ENCODE peak calls at places on chromosome 14, in five cellular contexts. C, B, R, E and L are unnamed samples.
A peak's percentile ranks its signal among the peaks of the same experiment; 100 is the strongest.

GRCh38 chr14:91315844-91316267 is 71.4 kb upstream of the GPR68 start:
- DNase-seq in C (no peak), B (peak; percentile 93), R (no peak), E (no peak), L (no peak)

GRCh38 chr14:22497671-22498093 is 91.3 kb downstream of the DAD1 start:
- DNase-seq in C (no peak), B (no peak), R (no peak), E (no peak), L (no peak)

GRCh38 chr14:21069388-21070082 is 569 bp upstream of the ARHGEF40 start:
- DNase-seq in C (peak; percentile 89), B (peak; percentile 23), R (peak; percentile 50), E (peak; percentile 59), L (no peak)

GRCh38 chr14:36818794-36819384 is 157.2 kb downstream of the PAX9 start:
- DNase-seq in C (no peak), B (no peak), R (no peak), E (no peak), L (no peak)

GRCh38 chr14:67722293-67722692 is 20.6 kb downstream of the RDH12 start:
- DNase-seq in C (no peak), B (no peak), R (peak; percentile 29), E (no peak), L (no peak)

GRCh38 chr14:36973806-36974442 is 198.5 kb downstream of the SLC25A21 start:
- DNase-seq in C (no peak), B (no peak), R (no peak), E (no peak), L (no peak)

GRCh38 chr14:104401785-104402184 is 177.8 kb upstream of the C14orf180 start:
- DNase-seq in C (no peak), B (no peak), R (no peak), E (no peak), L (no peak)

GRCh38 chr14:96564389-96564788 is 62.2 kb downstream of the PAPOLA start:
- DNase-seq in C (no peak), B (no peak), R (no peak), E (no peak), L (no peak)

GRCh38 chr14:90900712-90901111 is 84.5 kb upstream of the TTC7B start:
- DNase-seq in C (no peak), B (no peak), R (no peak), E (no peak), L (no peak)

GRCh38 chr14:95185452-95186392 is 28.4 kb upstream of the DICER1 start:
- DNase-seq in C (peak; percentile 86), B (peak; percentile 94), R (no peak), E (no peak), L (no peak)

GRCh38 chr14:103509864-103510263 is 12.8 kb downstream of the CKB start:
- DNase-seq in C (peak; percentile 64), B (no peak), R (no peak), E (no peak), L (no peak)

GRCh38 chr14:95313707-95314106 is 6.0 kb downstream of the CLMN start:
- DNase-seq in C (peak; percentile 94), B (peak; percentile 95), R (no peak), E (peak; percentile 78), L (peak; percentile 48)

GRCh38 chr14:71594828-71595227 is 337.4 kb upstream of the RGS6 start:
- DNase-seq in C (no peak), B (peak; percentile 1), R (no peak), E (no peak), L (no peak)

GRCh38 chr14:104321151-104322130 is 183.1 kb downstream of the KIF26A start:
- DNase-seq in C (peak; percentile 82), B (no peak), R (no peak), E (no peak), L (no peak)

GRCh38 chr14:59362533-59362932 is 102.6 kb downstream of the GPR135 start:
- DNase-seq in C (no peak), B (no peak), R (no peak), E (no peak), L (no peak)

GRCh38 chr14:105313381-105314286 is 914 bp upstream of the PACS2 start:
- DNase-seq in C (peak; percentile 92), B (peak; percentile 46), R (no peak), E (no peak), L (no peak)

GRCh38 chr14:51495319-51495718 is 156.4 kb upstream of the FRMD6 start:
- DNase-seq in C (no peak), B (no peak), R (no peak), E (no peak), L (no peak)

GRCh38 chr14:72741836-72742681 is 151.8 kb downstream of the DPF3 start:
- DNase-seq in C (peak; percentile 75), B (no peak), R (no peak), E (no peak), L (no peak)

GRCh38 chr14:103880986-103881926 is 33.9 kb upstream of the PPP1R13B start:
- DNase-seq in C (no peak), B (no peak), R (peak; percentile 45), E (no peak), L (no peak)

GRCh38 chr14:36502558-36503508 is 17.2 kb downstream of the NKX2-1 start:
- DNase-seq in C (no peak), B (no peak), R (no peak), E (no peak), L (no peak)

GRCh38 chr14:68195126-68195525 is 375.5 kb downstream of the RAD51B start:
- DNase-seq in C (no peak), B (no peak), R (no peak), E (no peak), L (no peak)

GRCh38 chr14:59229653-59230406 is 41.4 kb downstream of the DAAM1 start:
- DNase-seq in C (no peak), B (no peak), R (no peak), E (no peak), L (no peak)

GRCh38 chr14:68755016-68755353 is 37.9 kb downstream of the ZFP36L1 start:
- DNase-seq in C (no peak), B (no peak), R (no peak), E (no peak), L (no peak)

GRCh38 chr14:77882631-77883030 is 82.7 kb downstream of the ADCK1 start:
- DNase-seq in C (no peak), B (no peak), R (no peak), E (no peak), L (no peak)

DNA sequence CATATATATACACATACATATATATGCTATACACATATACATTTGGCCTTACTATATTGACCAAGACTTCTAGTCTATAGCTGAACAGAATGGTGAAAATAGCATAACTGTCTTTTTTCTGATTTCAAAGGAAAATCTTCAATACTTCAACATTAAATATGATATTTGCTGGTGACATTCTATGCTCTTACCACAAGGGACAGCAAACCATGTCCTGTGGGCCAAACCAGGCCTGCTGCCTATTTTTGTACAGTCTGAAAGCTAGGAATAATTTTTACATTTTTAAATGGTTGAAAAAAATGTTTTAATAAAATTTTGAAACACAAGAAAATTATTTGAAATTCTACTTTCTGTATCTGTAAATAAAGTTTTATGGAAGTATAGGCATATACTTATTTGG is 63.6 kb downstream of the EML5 start:
- DNase-seq in C (no peak), B (no peak), R (no peak), E (no peak), L (no peak)
- TF ChIP-seq CTCF in C (no peak), B (no peak), R (no peak), E (no peak), L (peak; percentile 43)

GRCh38 chr14:100900837-100901390 is 2.6 kb downstream of the RTL1 start:
- DNase-seq in C (peak; percentile 82), B (peak; percentile 17), R (no peak), E (no peak), L (no peak)
- H3K4me3 ChIP-seq in C (no peak overlapping the region), B (no peak overlapping the region), R (no peak overlapping the region), E (no peak overlapping the region), L (no peak overlapping the region)

GRCh38 chr14:89417469-89418225 is 614 bp upstream of the FOXN3 start:
- DNase-seq in C (peak; percentile 92), B (peak; percentile 86), R (peak; percentile 58), E (peak; percentile 58), L (no peak)
- TF ChIP-seq CTCF in C (peak; percentile 8), B (no peak), R (peak; percentile 25), E (peak; percentile 80), L (peak; percentile 45)

DNA sequence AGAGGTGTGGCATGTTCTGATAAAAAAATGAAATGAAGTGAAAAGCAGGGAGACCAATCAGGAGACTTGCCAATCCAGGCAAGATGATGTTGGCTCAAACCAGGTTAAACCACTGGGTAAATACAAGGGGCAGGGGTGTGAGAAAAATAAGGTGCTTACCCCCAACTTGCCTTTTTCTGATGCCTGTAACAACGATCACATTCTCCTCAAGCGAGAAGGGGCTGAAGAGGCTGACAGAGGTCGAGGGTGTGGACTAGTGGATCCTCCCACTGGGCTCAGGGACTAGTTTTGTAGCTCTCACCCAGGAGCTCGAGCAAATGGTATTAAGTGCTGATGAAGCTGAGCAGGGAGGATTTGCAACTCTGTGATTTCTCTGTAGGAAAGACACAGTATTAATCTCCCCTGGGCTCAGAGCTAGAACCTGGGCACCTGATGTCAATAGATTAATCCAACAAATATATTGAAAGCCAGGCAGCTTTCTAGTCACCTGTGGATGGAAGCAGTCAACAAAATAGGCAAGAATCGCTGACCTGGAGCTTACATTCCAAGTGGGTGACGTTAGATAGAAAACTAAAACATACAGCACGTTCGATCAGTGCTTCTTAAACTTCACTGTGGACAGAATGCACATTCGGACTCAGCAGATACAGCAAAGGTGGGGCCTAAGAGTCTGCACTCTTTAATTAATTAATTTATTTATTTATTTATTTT is 15.2 kb upstream of the EAPP start:
- DNase-seq in C (peak; percentile 75), B (no peak), R (no peak), E (no peak), L (no peak)
- H3K4me3 ChIP-seq in C (no peak overlapping the region), B (no peak overlapping the region), R (no peak overlapping the region), E (no peak overlapping the region), L (no peak overlapping the region)

DNA sequence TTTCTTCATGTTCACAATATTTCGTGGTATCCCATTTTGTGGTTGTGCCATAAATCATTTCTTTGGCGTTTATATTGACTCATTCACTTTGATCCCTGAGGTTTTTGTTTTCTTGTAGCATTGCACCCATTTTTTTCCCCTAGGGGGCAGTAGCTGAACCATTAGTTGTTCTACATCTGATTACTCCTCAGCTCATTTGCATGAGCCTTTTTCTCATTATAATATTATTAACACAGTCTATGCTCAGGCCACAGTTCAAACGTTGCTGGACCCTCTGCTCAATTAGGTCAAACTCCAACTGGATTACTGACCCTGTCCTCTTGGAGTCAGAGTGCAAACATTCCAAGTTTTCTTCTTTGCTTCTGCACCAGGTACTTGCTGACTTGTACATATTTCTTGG is 475.4 kb upstream of the SEL1L start:
- DNase-seq in C (no peak), B (no peak), R (no peak), E (no peak), L (no peak)
- TF ChIP-seq CTCF in C (no peak), B (no peak), R (peak; percentile 32), E (no peak), L (peak; percentile 26)

DNA sequence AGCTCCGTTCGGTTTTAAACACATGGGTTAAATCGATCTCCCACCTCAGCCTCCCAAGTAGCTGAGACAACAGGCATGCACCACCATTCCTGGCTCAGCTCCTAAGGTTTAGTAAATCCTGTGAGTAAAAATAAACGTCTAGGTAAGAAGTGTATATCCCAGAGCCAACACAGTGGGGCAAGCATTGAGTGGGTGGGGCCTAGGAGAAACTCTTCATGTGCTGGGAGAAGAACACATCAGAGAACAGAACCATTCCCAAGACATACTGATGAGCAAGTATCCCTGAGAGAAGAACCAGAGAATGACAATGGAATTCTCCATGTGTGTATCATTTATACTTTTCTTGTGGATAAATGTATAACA is 86.3 kb downstream of the SEC23A start:
- DNase-seq in C (no peak), B (no peak), R (no peak), E (no peak), L (no peak)
- H3K4me3 ChIP-seq in C (no peak overlapping the region), B (no peak overlapping the region), R (no peak overlapping the region), E (no peak overlapping the region), L (no peak overlapping the region)